ENCODE peak calls at places on chromosome 11, in nine cellular contexts. O is MM.1S; X is stimulated activated effector memory CD8-positive, alpha-beta T cell treated with anti-CD3 and anti-CD28 coated beads, Interleukin-12 subunit alpha, Interleukin-12 subunit beta, amount 100 ng/mL, for 72 hours; Y is NCI-H460; R is H4; P is NCI-H524; G is fibroblast of villous mesenchyme; H is lung microvascular endothelial cell; W is stimulated activated CD8-positive, alpha-beta memory T cell treated with anti-CD3 and anti-CD28 coated beads, Interleukin-12 subunit alpha, Interleukin-12 subunit beta, amount 100 ng/mL, for 1 hour. M is an unnamed sample.

GRCh38 chr11:26778000-26778757 is 56.3 kb upstream of the SLC5A12 start:
- DNase-seq in O (no peak), X (no peak), Y (no peak), R (peak; percentile 43), P (no peak), G (peak; percentile 64), H (no peak), W (no peak), M (peak; percentile 45)

GRCh38 chr11:12243511-12243910 is 133.1 kb downstream of the MICAL2 start:
- DNase-seq in O (no peak), X (no peak), Y (no peak), R (no peak), P (peak; percentile 90), G (no peak), H (no peak), W (no peak), M (no peak)

GRCh38 chr11:33125025-33125424 is 36.3 kb downstream of the CSTF3 start:
- DNase-seq in O (no peak), X (no peak), Y (no peak), R (no peak), P (no peak), G (no peak), H (no peak), W (no peak), M (no peak)

GRCh38 chr11:94417386-94417987 is 16.3 kb upstream of the GPR83 start:
- DNase-seq in O (peak; percentile 9), X (no peak), Y (peak; percentile 12), R (peak; percentile 13), P (no peak), G (peak; percentile 52), H (peak; percentile 52), W (no peak), M (peak; percentile 12)

GRCh38 chr11:114348200-114349191 is 51.8 kb downstream of the C11orf71 start:
- DNase-seq in O (peak; percentile 26), X (no peak), Y (peak; percentile 36), R (peak; percentile 52), P (peak; percentile 1), G (peak; percentile 79), H (peak; percentile 80), W (no peak), M (peak; percentile 57)

GRCh38 chr11:19552684-19553083 is 160.0 kb upstream of the NAV2 start:
- DNase-seq in O (no peak), X (no peak), Y (no peak), R (no peak), P (no peak), G (no peak), H (no peak), W (no peak), M (no peak)

GRCh38 chr11:76724162-76724768 is 53.7 kb upstream of the LRRC32 start:
- DNase-seq in O (no peak), X (no peak), Y (no peak), R (no peak), P (no peak), G (no peak), H (no peak), W (no peak), M (no peak)

GRCh38 chr11:57937431-57937830 is 86.2 kb upstream of the OR9Q1 start:
- DNase-seq in O (no peak), X (no peak), Y (no peak), R (no peak), P (no peak), G (no peak), H (no peak), W (no peak), M (no peak)

GRCh38 chr11:69233761-69234136 is 60.2 kb upstream of the MYEOV start:
- DNase-seq in O (no peak), X (no peak), Y (no peak), R (no peak), P (no peak), G (no peak), H (no peak), W (no peak), M (no peak)

GRCh38 chr11:68843052-68843561 is 1.4 kb upstream of the CPT1A start:
- DNase-seq in O (peak; percentile 85), X (peak; percentile 4), Y (no peak), R (no peak), P (no peak), G (peak; percentile 76), H (peak; percentile 24), W (no peak), M (peak; percentile 60)

M was measured in GM12865.